ENCODE peak calls at places on chromosomes 16 and 17, in six cellular contexts. S, Y, K, R, T and N are unnamed samples.

GRCh38 chr16:50093607-50094570 is 28.1 kb downstream of the HEATR3 start:
- DNase-seq in T (no peak), K (peak; percentile 83), S (peak; percentile 34), R (peak; percentile 15), Y (no peak), N (no peak)

GRCh38 chr16:49855280-49855821 is 561 bp downstream of the ZNF423 start:
- DNase-seq in Y (no peak), T (peak; percentile 89), S (peak; percentile 88), R (no peak), K (peak; percentile 91), N (peak; percentile 81)

GRCh38 chr17:40345161-40346034 is 19.1 kb downstream of the GJD3 start:
- DNase-seq in K (peak; percentile 89), S (peak; percentile 70), R (no peak), T (peak; percentile 81), Y (peak; percentile 84), N (peak; percentile 90)

GRCh38 chr17:30519707-30520106 is 42.5 kb downstream of the GOSR1 start:
- DNase-seq in R (no peak), K (no peak), S (no peak), T (no peak), Y (no peak), N (no peak)

GRCh38 chr17:69870091-69870530 is 204.9 kb upstream of the KCNJ16 start:
- DNase-seq in T (no peak), Y (no peak), S (no peak), R (no peak), K (no peak), N (no peak)

GRCh38 chr16:11805556-11805955 is 8.5 kb upstream of the ZC3H7A start:
- DNase-seq in R (no peak), T (no peak), K (no peak), S (no peak), Y (no peak), N (no peak)

GRCh38 chr17:27379863-27380533 is 76.2 kb upstream of the KSR1 start:
- DNase-seq in S (peak; percentile 72), R (no peak), Y (no peak), T (peak; percentile 59), K (peak; percentile 82), N (no peak)

GRCh38 chr17:17836818-17837379 is at the start of gene SREBF1:
- DNase-seq in Y (peak; percentile 37), K (peak; percentile 72), S (peak; percentile 61), T (peak; percentile 70), R (no peak), N (peak; percentile 62)

GRCh38 chr17:50877838-50878237 is 11.7 kb upstream of the TOB1 start:
- DNase-seq in R (no peak), S (no peak), T (no peak), K (no peak), Y (no peak), N (no peak)

GRCh38 chr16:4354512-4355409 is 3.6 kb upstream of the PAM16 start:
- DNase-seq in K (no peak), T (no peak), R (no peak), S (no peak), Y (no peak), N (no peak)

GRCh38 chr17:27349540-27350021 is 55.7 kb downstream of the WSB1 start:
- DNase-seq in T (no peak), Y (no peak), R (no peak), K (no peak), S (no peak), N (no peak)

GRCh38 chr17:14061666-14062560 is 7.4 kb upstream of the COX10 start:
- DNase-seq in R (no peak), T (no peak), K (peak; percentile 21), S (no peak), Y (no peak), N (no peak)

GRCh38 chr16:2586241-2586640 is 48.4 kb downstream of the PDPK1 start:
- DNase-seq in S (no peak), K (no peak), Y (no peak), T (no peak), R (no peak), N (no peak)

GRCh38 chr17:28333083-28333746 is 2.1 kb downstream of the IFT20 start:
- DNase-seq in T (no peak), S (no peak), K (no peak), Y (no peak), R (no peak), N (peak; percentile 36)

GRCh38 chr17:76714336-76714735 is 3.6 kb upstream of the MXRA7 start:
- DNase-seq in T (no peak), Y (no peak), S (no peak), K (no peak), R (no peak), N (no peak)

GRCh38 chr17:76713765-76714164 is 3.0 kb upstream of the MXRA7 start:
- DNase-seq in Y (no peak), S (no peak), T (no peak), K (no peak), R (no peak), N (no peak)

GRCh38 chr17:76716146-76716833 is 5.5 kb upstream of the MXRA7 start:
- DNase-seq in Y (no peak), K (no peak), T (no peak), R (no peak), S (peak; percentile 48), N (no peak)

GRCh38 chr17:76715462-76715830 is 4.7 kb upstream of the MXRA7 start:
- DNase-seq in Y (no peak), S (no peak), R (no peak), K (no peak), T (no peak), N (no peak)

DNA sequence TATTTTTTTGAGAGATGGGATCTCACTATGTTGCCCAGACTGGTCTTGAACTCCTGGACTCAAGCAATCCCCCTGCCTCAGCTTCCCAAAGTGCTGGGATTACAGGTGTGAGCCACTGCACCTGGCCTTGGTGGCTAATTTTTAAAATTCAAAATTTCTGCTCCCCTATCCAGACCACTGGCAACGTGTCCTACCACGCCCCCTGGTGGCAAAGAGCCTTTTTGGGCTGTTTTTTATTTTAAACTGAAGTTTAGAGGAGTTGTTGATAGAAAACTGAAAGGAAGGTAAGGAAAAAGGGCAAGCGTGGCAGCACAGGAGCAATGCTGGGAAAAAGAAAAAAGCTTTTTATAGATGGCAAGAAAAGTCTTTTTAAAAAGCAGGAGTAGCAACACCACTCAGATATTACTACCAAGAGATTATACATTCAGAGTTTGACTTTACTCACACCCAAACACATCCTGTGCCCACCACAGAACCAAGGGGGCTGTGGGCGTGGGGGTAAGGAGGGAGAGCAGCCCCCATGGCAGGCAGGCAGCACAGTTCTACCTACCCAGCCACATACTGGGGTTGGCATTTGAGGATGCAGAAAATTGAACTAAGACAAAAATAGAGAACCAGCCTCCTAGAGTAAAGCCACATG is 4.2 kb upstream of the MXRA7 start:
- DNase-seq in S (peak; percentile 72), K (peak; percentile 70), Y (no peak), T (peak; percentile 81), R (no peak), N (peak; percentile 84)
- H3K4me3 ChIP-seq in S (no peak overlapping the region), K (no peak overlapping the region), Y (no peak overlapping the region), T (no peak overlapping the region), R (no peak overlapping the region), N (no peak overlapping the region)

GRCh38 chr17:45131294-45131615 is 1.1 kb downstream of the PLCD3 start:
- DNase-seq in Y (no peak), S (no peak), K (no peak), R (no peak), T (no peak), N (no peak)

GRCh38 chr17:45128989-45129388 is 3.3 kb downstream of the PLCD3 start:
- DNase-seq in R (no peak), S (no peak), Y (no peak), T (no peak), K (no peak), N (no peak)

GRCh38 chr17:45130640-45131293 is 1.5 kb downstream of the PLCD3 start:
- DNase-seq in R (no peak), T (peak; percentile 35), Y (no peak), S (no peak), K (peak; percentile 15), N (no peak)

GRCh38 chr17:45129426-45129939 is 2.8 kb downstream of the PLCD3 start:
- DNase-seq in Y (peak; percentile 89), S (no peak), T (peak; percentile 55), R (no peak), K (peak; percentile 39), N (peak; percentile 81)

DNA sequence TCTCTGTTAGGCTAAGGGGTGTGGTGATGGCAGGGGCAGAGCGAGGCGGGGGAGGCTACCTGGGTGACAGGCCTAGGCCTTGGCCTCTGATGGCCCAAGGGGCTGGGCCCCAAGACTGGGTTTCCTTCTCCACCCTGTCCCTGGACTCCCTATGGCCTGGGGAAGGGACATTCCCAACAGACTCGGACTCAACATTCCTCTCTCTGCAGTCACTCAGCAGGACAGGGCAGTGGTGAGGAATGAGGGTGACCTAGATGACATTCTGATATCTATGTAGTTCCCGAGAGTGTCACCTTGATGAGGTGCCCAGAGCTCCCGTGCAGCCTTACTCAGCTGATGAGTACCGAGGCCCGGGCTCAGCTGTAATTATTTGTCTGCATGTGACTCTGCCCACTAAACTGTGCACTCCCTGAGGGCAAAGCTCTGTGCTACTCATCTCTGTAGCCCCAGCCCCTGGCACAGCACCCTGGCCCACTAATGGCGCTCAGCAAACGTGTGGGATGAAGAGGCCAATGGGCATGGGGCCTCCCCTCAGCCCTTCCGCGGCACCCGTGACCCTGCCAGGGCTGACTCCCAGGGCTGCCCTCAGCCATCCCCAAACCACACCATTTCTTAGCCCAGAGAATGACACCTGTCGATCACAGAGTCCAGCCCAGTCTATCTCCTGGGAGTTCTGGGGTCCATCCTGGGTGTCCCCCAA is 2.2 kb downstream of the PLCD3 start:
- DNase-seq in S (peak; percentile 62), K (peak; percentile 17), R (no peak), Y (peak; percentile 71), T (peak; percentile 35), N (peak; percentile 53)
- H3K4me1 ChIP-seq in S (peaks cover 45% of the 10 kb centered on the region), K (peaks cover 51% of the 10 kb centered on the region), R (peaks cover 65% of the 10 kb centered on the region), Y (peaks cover 64% of the 10 kb centered on the region), T (peaks cover 21% of the 10 kb centered on the region), N (peaks cover 49% of the 10 kb centered on the region)

GRCh38 chr17:5181509-5182305 is 10.0 kb downstream of the ZNF594 start:
- DNase-seq in Y (no peak), R (no peak), S (no peak), T (no peak), K (no peak), N (no peak)
- H3K9me3 ChIP-seq in Y (peaks cover 31% of the 10 kb centered on the region), R (peaks cover 98% of the 10 kb centered on the region), S (peaks cover 100% of the 10 kb centered on the region), T (peaks cover 54% of the 10 kb centered on the region), K (peaks cover 25% of the 10 kb centered on the region), N (peaks cover 4% of the 10 kb centered on the region)

GRCh38 chr17:74971069-74971841 is 1.3 kb downstream of the HID1 start:
- DNase-seq in R (no peak), K (no peak), T (no peak), Y (no peak), S (no peak), N (no peak)
- H3K4me3 ChIP-seq in R (peak overlapping the region; percentile 78), K (peak overlapping the region; percentile 78), T (peak overlapping the region; percentile 44), Y (peak overlapping the region; percentile 83), S (peak overlapping the region; percentile 58), N (peak overlapping the region; percentile 90)